ENCODE peak calls at places on chromosomes 5 and 9, in four cellular contexts. W is A549, H is keratinocyte, Q is fibroblast of villous mesenchyme. G is an unnamed sample.

GRCh38 chr5:137660349-137660817 is 75.5 kb downstream of the KLHL3 start:
- DNase-seq in W (peak), H (peak), Q (peak), G (peak)

GRCh38 chr5:168691891-168692290 is 112.7 kb upstream of the PANK3 start:
- DNase-seq in H (no peak), W (no peak), Q (no peak), G (no peak)

GRCh38 chr5:139982157-139982974 is 60.7 kb downstream of the NRG2 start:
- DNase-seq in Q (peak), W (no peak), H (peak), G (no peak)

GRCh38 chr5:159341914-159342313 is 11.6 kb upstream of the IL12B start:
- DNase-seq in W (peak), H (peak), Q (peak), G (no peak)

GRCh38 chr5:52870448-52870847 is 82.7 kb downstream of the ITGA1 start:
- DNase-seq in W (no peak), Q (peak), H (no peak), G (no peak)

GRCh38 chr5:81426347-81426746 is 32.4 kb upstream of the ACOT12 start:
- DNase-seq in H (no peak), Q (no peak), W (no peak), G (no peak)

GRCh38 chr9:136729144-136729543 is 13.6 kb downstream of the LCN10 start:
- DNase-seq in H (no peak), Q (no peak), W (no peak), G (no peak)

GRCh38 chr9:35172878-35173277 is 11.1 kb downstream of the UNC13B start:
- DNase-seq in W (no peak), Q (no peak), H (no peak), G (no peak)

GRCh38 chr5:127567026-127567768 is 49.8 kb downstream of the PRRC1 start:
- DNase-seq in Q (no peak), W (no peak), H (no peak), G (no peak)

GRCh38 chr9:99778829-99779228 is 42.9 kb upstream of the NR4A3 start:
- DNase-seq in H (no peak), W (no peak), Q (no peak), G (no peak)

GRCh38 chr5:90015584-90016018 is 394.0 kb downstream of the CETN3 start:
- DNase-seq in H (no peak), Q (peak), W (no peak), G (no peak)

GRCh38 chr9:132945186-132946130 is 1.0 kb upstream of the TSC1 start:
- DNase-seq in Q (no peak), W (no peak), H (no peak), G (no peak)

GRCh38 chr9:36276840-36277239 is 18.6 kb upstream of the GNE start:
- DNase-seq in Q (peak), W (peak), H (no peak), G (no peak)

GRCh38 chr5:8945972-8946371 is 599.9 kb downstream of the SEMA5A start:
- DNase-seq in W (no peak), H (no peak), Q (no peak), G (no peak)

GRCh38 chr5:154273028-154273617 is 82.6 kb downstream of the GALNT10 start:
- DNase-seq in W (no peak), H (peak), Q (peak), G (no peak)

GRCh38 chr9:98132806-98133631 is 14.0 kb upstream of the TRIM14 start:
- DNase-seq in Q (no peak), W (no peak), H (no peak), G (no peak)

GRCh38 chr5:34410411-34411139 is 245.6 kb upstream of the RAI14 start:
- DNase-seq in W (no peak), H (no peak), Q (no peak), G (no peak)

GRCh38 chr9:37839491-37840461 is 39.2 kb downstream of the DCAF10 start:
- DNase-seq in H (no peak), W (no peak), Q (peak), G (no peak)

GRCh38 chr9:135030711-135031245 is 56.7 kb upstream of the OLFM1 start:
- DNase-seq in H (no peak), Q (no peak), W (no peak), G (no peak)

GRCh38 chr9:135029434-135029833 is 58.0 kb upstream of the OLFM1 start:
- DNase-seq in Q (no peak), W (no peak), H (no peak), G (peak)

GRCh38 chr9:135032041-135032835 is 55.2 kb upstream of the OLFM1 start:
- DNase-seq in Q (no peak), W (no peak), H (no peak), G (no peak)

GRCh38 chr9:135028956-135029355 is 58.5 kb upstream of the OLFM1 start:
- DNase-seq in Q (no peak), W (no peak), H (no peak), G (no peak)

GRCh38 chr9:135029871-135030710 is 57.4 kb upstream of the OLFM1 start:
- DNase-seq in H (no peak), Q (no peak), W (no peak), G (no peak)
- H3K4me3 ChIP-seq in H (no peak), Q (no peak), W (no peak), G (no peak)

GRCh38 chr5:133365326-133365725 is 247.0 kb downstream of the FSTL4 start:
- DNase-seq in W (no peak), Q (no peak), H (no peak), G (no peak)
- TF ChIP-seq CTCF in W (peak), Q (peak), H (peak), G (no peak)

GRCh38 chr5:179697993-179698934 is 503 bp upstream of the CANX start:
- DNase-seq in Q (peak), W (peak), H (peak), G (peak)

GRCh38 chr5:179699640-179700298 is 1.0 kb downstream of the CANX start:
- DNase-seq in H (no peak), Q (peak), W (peak), G (peak)

GRCh38 chr5:179698935-179699639 is at the start of gene CANX:
- DNase-seq in W (peak), H (no peak), Q (no peak), G (no peak)

GRCh38 chr5:179697108-179697507 is 1.7 kb upstream of the CANX start:
- DNase-seq in H (no peak), W (no peak), Q (no peak), G (no peak)

GRCh38 chr5:179700401-179700918 is 1.7 kb downstream of the CANX start:
- DNase-seq in Q (peak), W (no peak), H (no peak), G (no peak)
- H3K4me3 ChIP-seq in Q (peak), W (peak), H (peak), G (peak)

GRCh38 chr5:35954175-35954574 is 15.8 kb upstream of the CAPSL start:
- DNase-seq in H (no peak), W (no peak), Q (no peak), G (no peak)
- TF ChIP-seq CTCF in H (no peak), W (no peak), Q (no peak), G (no peak)

DNA sequence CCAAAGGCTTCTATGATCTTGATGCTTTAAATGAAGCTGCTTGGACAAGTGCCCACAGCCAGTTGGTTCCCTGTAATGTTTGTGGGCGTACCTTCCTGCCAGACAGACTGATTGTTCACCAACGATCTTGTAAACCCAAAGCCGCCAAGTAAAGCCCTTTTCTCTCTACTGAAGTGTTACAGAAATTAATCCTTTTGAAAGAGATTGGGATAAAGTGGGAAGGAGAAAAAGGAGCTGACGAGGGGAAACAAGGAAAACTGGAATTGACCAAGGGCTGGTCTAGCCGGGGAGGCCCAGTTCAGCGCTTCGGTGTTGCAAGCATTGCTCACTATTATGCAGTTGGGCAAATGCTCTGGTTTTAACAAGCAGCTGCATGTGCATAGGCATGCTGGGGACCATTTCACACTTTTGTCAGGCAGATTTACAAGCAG is 53.2 kb downstream of the ZNF474 start:
- DNase-seq in W (no peak), Q (peak), H (no peak), G (no peak)
- H3K4me3 ChIP-seq in W (no peak), Q (peak), H (peak), G (peak)

G was measured in dorsolateral prefrontal cortex.